ENCODE peak calls at places on chromosome 16, in five cellular contexts. One of them, this sample, is unnamed.

GRCh38 chr16:89610108-89610453 is 3.4 kb upstream of the DPEP1 start:
- DNase-seq in heart right ventricle: no peak
- DNase-seq in bronchial epithelial cell: no peak
- DNase-seq in H1: no peak
- DNase-seq in cardiac fibroblast: no peak
- DNase-seq in this sample: no peak

GRCh38 chr16:86088287-86088686 is 189.3 kb downstream of the IRF8 start:
- DNase-seq in heart right ventricle: no peak
- DNase-seq in bronchial epithelial cell: no peak
- DNase-seq in H1: no peak
- DNase-seq in cardiac fibroblast: no peak
- DNase-seq in this sample: no peak

GRCh38 chr16:630815-631405 is at the start of gene WFIKKN1:
- DNase-seq in heart right ventricle: no peak
- DNase-seq in bronchial epithelial cell: no peak
- DNase-seq in H1: no peak
- DNase-seq in cardiac fibroblast: no peak
- DNase-seq in this sample: no peak

GRCh38 chr16:5509794-5510193 is 412.2 kb upstream of the EEF2KMT start:
- DNase-seq in heart right ventricle: no peak
- DNase-seq in bronchial epithelial cell: no peak
- DNase-seq in H1: no peak
- DNase-seq in cardiac fibroblast: no peak
- DNase-seq in this sample: no peak

GRCh38 chr16:22141746-22142145 is 20.6 kb upstream of the SDR42E2 start:
- DNase-seq in heart right ventricle: no peak
- DNase-seq in bronchial epithelial cell: peak; percentile 33
- DNase-seq in H1: no peak
- DNase-seq in cardiac fibroblast: peak; percentile 8
- DNase-seq in this sample: no peak

GRCh38 chr16:53600076-53600475 is 97.1 kb upstream of the AKTIP start:
- DNase-seq in heart right ventricle: no peak
- DNase-seq in bronchial epithelial cell: no peak
- DNase-seq in H1: no peak
- DNase-seq in cardiac fibroblast: no peak
- DNase-seq in this sample: no peak

GRCh38 chr16:85437161-85438052 is 175.7 kb upstream of the GSE1 start:
- DNase-seq in heart right ventricle: no peak
- DNase-seq in bronchial epithelial cell: peak; percentile 28
- DNase-seq in H1: no peak
- DNase-seq in cardiac fibroblast: peak; percentile 50
- DNase-seq in this sample: no peak

GRCh38 chr16:81158964-81159363 is 62.8 kb upstream of the GCSH start:
- DNase-seq in heart right ventricle: no peak
- DNase-seq in bronchial epithelial cell: no peak
- DNase-seq in H1: no peak
- DNase-seq in cardiac fibroblast: no peak
- DNase-seq in this sample: no peak

GRCh38 chr16:2486645-2487516 is 12.0 kb downstream of the TBC1D24 start:
- DNase-seq in heart right ventricle: no peak
- DNase-seq in bronchial epithelial cell: peak; percentile 41
- DNase-seq in H1: no peak
- DNase-seq in cardiac fibroblast: no peak
- DNase-seq in this sample: peak; percentile 73

GRCh38 chr16:50303041-50303604 is 36.8 kb downstream of the ADCY7 start:
- DNase-seq in heart right ventricle: no peak
- DNase-seq in bronchial epithelial cell: no peak
- DNase-seq in H1: no peak
- DNase-seq in cardiac fibroblast: no peak
- DNase-seq in this sample: peak; percentile 4

GRCh38 chr16:30183961-30184429 is 593 bp downstream of the CORO1A start:
- DNase-seq in heart right ventricle: peak; percentile 25
- DNase-seq in bronchial epithelial cell: no peak
- DNase-seq in H1: no peak
- DNase-seq in cardiac fibroblast: no peak
- DNase-seq in this sample: peak; percentile 70

GRCh38 chr16:866252-866651 is 65.7 kb upstream of the GNG13 start:
- DNase-seq in heart right ventricle: no peak
- DNase-seq in bronchial epithelial cell: no peak
- DNase-seq in H1: no peak
- DNase-seq in cardiac fibroblast: no peak
- DNase-seq in this sample: no peak

GRCh38 chr16:68370921-68371651 is 60.3 kb downstream of the PRMT7 start:
- DNase-seq in heart right ventricle: no peak
- DNase-seq in bronchial epithelial cell: no peak
- DNase-seq in H1: no peak
- DNase-seq in cardiac fibroblast: no peak
- DNase-seq in this sample: no peak

GRCh38 chr16:16071631-16072244 is 122.3 kb downstream of the ABCC1 start:
- DNase-seq in heart right ventricle: peak; percentile 48
- DNase-seq in bronchial epithelial cell: no peak
- DNase-seq in H1: no peak
- DNase-seq in cardiac fibroblast: peak; percentile 78
- DNase-seq in this sample: no peak

GRCh38 chr16:80034469-80034826 is 433.9 kb upstream of the MAF start:
- DNase-seq in heart right ventricle: no peak
- DNase-seq in bronchial epithelial cell: no peak
- DNase-seq in H1: no peak
- DNase-seq in cardiac fibroblast: no peak
- DNase-seq in this sample: no peak

GRCh38 chr16:84992700-84993075 is 18.6 kb downstream of the ZDHHC7 start:
- DNase-seq in heart right ventricle: no peak
- DNase-seq in bronchial epithelial cell: no peak
- DNase-seq in H1: no peak
- DNase-seq in cardiac fibroblast: peak; percentile 42
- DNase-seq in this sample: no peak

GRCh38 chr16:53549970-53550406 is 47.0 kb upstream of the AKTIP start:
- DNase-seq in heart right ventricle: peak; percentile 54
- DNase-seq in bronchial epithelial cell: peak; percentile 62
- DNase-seq in H1: peak; percentile 27
- DNase-seq in cardiac fibroblast: peak; percentile 89
- DNase-seq in this sample: no peak

GRCh38 chr16:66619534-66620418 is 15.3 kb downstream of the CMTM3 start:
- DNase-seq in heart right ventricle: no peak
- DNase-seq in bronchial epithelial cell: peak; percentile 41
- DNase-seq in H1: no peak
- DNase-seq in cardiac fibroblast: peak; percentile 66
- DNase-seq in this sample: no peak

GRCh38 chr16:75319513-75320401 is 68.3 kb upstream of the BCAR1 start:
- DNase-seq in heart right ventricle: no peak
- DNase-seq in bronchial epithelial cell: peak; percentile 17
- DNase-seq in H1: no peak
- DNase-seq in cardiac fibroblast: peak; percentile 87
- DNase-seq in this sample: no peak

GRCh38 chr16:49478107-49478506 is 104.5 kb downstream of the C16orf78 start:
- DNase-seq in heart right ventricle: no peak
- DNase-seq in bronchial epithelial cell: no peak
- DNase-seq in H1: no peak
- DNase-seq in cardiac fibroblast: no peak
- DNase-seq in this sample: no peak

DNA sequence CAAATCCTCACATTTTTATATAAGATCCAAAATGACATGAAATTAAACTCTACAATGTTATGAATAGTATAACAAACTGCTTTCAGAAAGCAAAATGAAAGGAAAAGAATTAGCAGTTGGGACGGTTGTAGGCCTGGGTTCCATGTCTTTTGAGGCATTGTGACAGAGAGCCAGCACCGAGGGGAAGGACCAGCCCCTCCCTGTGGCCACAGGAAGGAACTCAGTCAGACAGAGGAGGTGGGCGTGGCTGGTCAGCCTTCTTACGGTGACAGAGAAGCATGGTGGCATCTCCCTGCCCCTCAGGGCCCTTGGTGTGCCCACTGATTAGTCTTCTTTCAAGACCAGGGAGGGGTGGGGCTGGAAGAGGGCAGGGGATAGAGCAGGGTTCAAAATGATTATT is 5.7 kb downstream of the ZNF319 start:
- DNase-seq in heart right ventricle: peak; percentile 47
- DNase-seq in bronchial epithelial cell: peak; percentile 40
- DNase-seq in H1: no peak
- DNase-seq in cardiac fibroblast: peak; percentile 39
- DNase-seq in this sample: no peak
- TF ChIP-seq CTCF in heart right ventricle: peak; percentile 38
- TF ChIP-seq CTCF in bronchial epithelial cell: peak; percentile 65
- TF ChIP-seq CTCF in H1: peak; percentile 67
- TF ChIP-seq CTCF in cardiac fibroblast: peak; percentile 64
- TF ChIP-seq CTCF in this sample: no peak

GRCh38 chr16:65281636-65282035 is 159.8 kb upstream of the CDH11 start:
- DNase-seq in heart right ventricle: no peak
- DNase-seq in bronchial epithelial cell: no peak
- DNase-seq in H1: no peak
- DNase-seq in cardiac fibroblast: no peak
- DNase-seq in this sample: no peak

GRCh38 chr16:65287307-65287706 is 165.4 kb upstream of the CDH11 start:
- DNase-seq in heart right ventricle: no peak
- DNase-seq in bronchial epithelial cell: no peak
- DNase-seq in H1: no peak
- DNase-seq in cardiac fibroblast: no peak
- DNase-seq in this sample: no peak

GRCh38 chr16:65285128-65286120 is 163.6 kb upstream of the CDH11 start:
- DNase-seq in heart right ventricle: peak; percentile 35
- DNase-seq in bronchial epithelial cell: peak; percentile 25
- DNase-seq in H1: no peak
- DNase-seq in cardiac fibroblast: peak; percentile 14
- DNase-seq in this sample: no peak

GRCh38 chr16:65283238-65283651 is 161.4 kb upstream of the CDH11 start:
- DNase-seq in heart right ventricle: no peak
- DNase-seq in bronchial epithelial cell: no peak
- DNase-seq in H1: no peak
- DNase-seq in cardiac fibroblast: no peak
- DNase-seq in this sample: no peak

GRCh38 chr16:65284583-65284982 is 162.7 kb upstream of the CDH11 start:
- DNase-seq in heart right ventricle: no peak
- DNase-seq in bronchial epithelial cell: no peak
- DNase-seq in H1: no peak
- DNase-seq in cardiac fibroblast: no peak
- DNase-seq in this sample: no peak
- TF ChIP-seq CTCF in heart right ventricle: no peak
- TF ChIP-seq CTCF in bronchial epithelial cell: no peak
- TF ChIP-seq CTCF in H1: no peak
- TF ChIP-seq CTCF in cardiac fibroblast: no peak
- TF ChIP-seq CTCF in this sample: no peak

GRCh38 chr16:46972971-46973456 is 460 bp downstream of the DNAJA2 start:
- DNase-seq in heart right ventricle: peak; percentile 37
- DNase-seq in bronchial epithelial cell: peak; percentile 3
- DNase-seq in H1: no peak
- DNase-seq in cardiac fibroblast: no peak
- DNase-seq in this sample: peak; percentile 50

GRCh38 chr16:46973457-46974324 is at the start of gene DNAJA2:
- DNase-seq in heart right ventricle: peak; percentile 92
- DNase-seq in bronchial epithelial cell: peak; percentile 69
- DNase-seq in H1: peak; percentile 65
- DNase-seq in cardiac fibroblast: peak; percentile 91
- DNase-seq in this sample: peak; percentile 94

GRCh38 chr16:46975908-46976470 is 2.5 kb upstream of the DNAJA2 start:
- DNase-seq in heart right ventricle: no peak
- DNase-seq in bronchial epithelial cell: no peak
- DNase-seq in H1: no peak
- DNase-seq in cardiac fibroblast: no peak
- DNase-seq in this sample: no peak

GRCh38 chr16:46975165-46975564 is 1.7 kb upstream of the DNAJA2 start:
- DNase-seq in heart right ventricle: no peak
- DNase-seq in bronchial epithelial cell: no peak
- DNase-seq in H1: no peak
- DNase-seq in cardiac fibroblast: no peak
- DNase-seq in this sample: no peak

GRCh38 chr16:46974352-46974751 is 878 bp upstream of the DNAJA2 start:
- DNase-seq in heart right ventricle: no peak
- DNase-seq in bronchial epithelial cell: peak; percentile 7
- DNase-seq in H1: no peak
- DNase-seq in cardiac fibroblast: no peak
- DNase-seq in this sample: no peak
- TF ChIP-seq CTCF in heart right ventricle: no peak
- TF ChIP-seq CTCF in bronchial epithelial cell: peak; percentile 4
- TF ChIP-seq CTCF in H1: no peak
- TF ChIP-seq CTCF in cardiac fibroblast: no peak
- TF ChIP-seq CTCF in this sample: no peak

GRCh38 chr16:7691533-7691932 is 358.9 kb downstream of the RBFOX1 start:
- DNase-seq in heart right ventricle: no peak
- DNase-seq in bronchial epithelial cell: no peak
- DNase-seq in H1: no peak
- DNase-seq in cardiac fibroblast: no peak
- DNase-seq in this sample: no peak

GRCh38 chr16:7688811-7689210 is 356.2 kb downstream of the RBFOX1 start:
- DNase-seq in heart right ventricle: no peak
- DNase-seq in bronchial epithelial cell: no peak
- DNase-seq in H1: no peak
- DNase-seq in cardiac fibroblast: no peak
- DNase-seq in this sample: no peak

GRCh38 chr16:7689234-7689633 is 356.6 kb downstream of the RBFOX1 start:
- DNase-seq in heart right ventricle: no peak
- DNase-seq in bronchial epithelial cell: no peak
- DNase-seq in H1: peak; percentile 2
- DNase-seq in cardiac fibroblast: no peak
- DNase-seq in this sample: no peak
- TF ChIP-seq CTCF in heart right ventricle: no peak
- TF ChIP-seq CTCF in bronchial epithelial cell: no peak
- TF ChIP-seq CTCF in H1: no peak
- TF ChIP-seq CTCF in cardiac fibroblast: no peak
- TF ChIP-seq CTCF in this sample: no peak

DNA sequence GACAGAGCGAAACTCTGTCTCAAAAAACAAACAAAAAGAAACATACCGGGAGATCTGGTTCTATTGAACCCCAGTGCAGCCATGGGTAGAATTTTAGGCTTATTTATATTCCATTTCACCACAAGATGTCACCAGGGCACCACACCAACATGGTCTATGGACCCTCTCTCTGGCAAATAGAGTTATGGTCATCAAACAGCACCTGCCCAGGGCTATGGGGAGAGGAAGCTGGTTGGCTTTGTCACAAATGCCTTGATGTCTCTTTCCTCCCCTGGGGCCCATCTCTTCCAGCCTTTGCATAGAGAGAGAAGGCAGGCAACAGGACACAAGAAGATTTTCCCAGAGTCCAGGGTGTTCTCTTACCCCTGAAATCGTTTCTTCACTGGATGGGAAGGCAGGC is 128.4 kb downstream of the WWOX start:
- DNase-seq in heart right ventricle: no peak
- DNase-seq in bronchial epithelial cell: no peak
- DNase-seq in H1: no peak
- DNase-seq in cardiac fibroblast: no peak
- DNase-seq in this sample: no peak
- TF ChIP-seq CTCF in heart right ventricle: peak; percentile 36
- TF ChIP-seq CTCF in bronchial epithelial cell: no peak
- TF ChIP-seq CTCF in H1: no peak
- TF ChIP-seq CTCF in cardiac fibroblast: no peak
- TF ChIP-seq CTCF in this sample: no peak

This sample was measured in activated B cell treated with CpG ODN at 0.5 μM for 24 hours.